ENCODE peak calls at places on chromosomes 5 and 9, in nine cellular contexts. Z, L, T, J, B, V, D, Y and O are unnamed samples.

GRCh38 chr5:149333711-149334443 is 11.4 kb upstream of the GRPEL2 start:
- DNase-seq in J (no peak), L (no peak), V (no peak), B (no peak), D (no peak), T (no peak), Y (no peak), Z (no peak), O (no peak)

GRCh38 chr9:16720386-16720785 is 150.1 kb downstream of the BNC2 start:
- DNase-seq in V (no peak), Y (no peak), B (no peak), L (no peak), Z (no peak), T (no peak), D (no peak), J (no peak), O (no peak)

GRCh38 chr5:128777052-128777451 is 188.2 kb upstream of the SLC27A6 start:
- DNase-seq in Y (no peak), V (no peak), D (no peak), L (no peak), B (peak), J (no peak), T (no peak), Z (no peak), O (no peak)

GRCh38 chr5:40436535-40437237 is 243.0 kb upstream of the PTGER4 start:
- DNase-seq in B (no peak), Z (no peak), J (no peak), V (no peak), Y (no peak), L (no peak), T (no peak), D (no peak), O (no peak)

GRCh38 chr9:93918071-93918470 is 37.1 kb downstream of the BARX1 start:
- DNase-seq in V (no peak), Z (no peak), D (no peak), J (peak), T (no peak), B (no peak), L (no peak), Y (no peak), O (no peak)

GRCh38 chr9:111922324-111923013 is 25.9 kb downstream of the UGCG start:
- DNase-seq in Z (no peak), T (no peak), J (no peak), L (no peak), B (no peak), Y (no peak), V (no peak), D (no peak), O (no peak)

GRCh38 chr9:85377751-85378289 is 363.9 kb downstream of the AGTPBP1 start:
- DNase-seq in V (no peak), D (no peak), Y (no peak), Z (no peak), L (no peak), J (no peak), B (peak), T (no peak), O (no peak)

GRCh38 chr5:19256036-19256435 is 732.0 kb downstream of the CDH18 start:
- DNase-seq in L (no peak), Z (no peak), T (no peak), Y (no peak), J (no peak), D (no peak), V (no peak), B (no peak), O (no peak)

GRCh38 chr9:111924281-111924680 is 27.7 kb downstream of the UGCG start:
- DNase-seq in L (no peak), V (no peak), J (no peak), T (no peak), B (no peak), Z (no peak), Y (no peak), D (no peak), O (no peak)

GRCh38 chr5:122493091-122493775 is 181.2 kb downstream of the SNCAIP start:
- DNase-seq in B (no peak), J (peak), Y (no peak), V (no peak), T (no peak), Z (peak), D (peak), L (no peak), O (peak)

GRCh38 chr5:160311491-160312138 is 749 bp downstream of the CCNJL start:
- DNase-seq in Y (no peak), Z (peak), V (no peak), B (no peak), T (no peak), L (no peak), J (peak), D (no peak), O (peak)

GRCh38 chr5:59746261-59746765 is 147.2 kb downstream of the PDE4D start:
- DNase-seq in L (no peak), B (peak), J (no peak), Y (no peak), T (peak), V (no peak), Z (no peak), D (no peak), O (no peak)

GRCh38 chr5:175823731-175824525 is 47.5 kb upstream of the CPLX2 start:
- DNase-seq in J (peak), Z (no peak), B (no peak), V (peak), D (no peak), T (no peak), L (no peak), Y (no peak), O (no peak)

GRCh38 chr5:35819026-35819425 is 37.7 kb upstream of the IL7R start:
- DNase-seq in Y (no peak), V (no peak), T (no peak), L (no peak), J (no peak), B (no peak), Z (no peak), D (no peak), O (no peak)

GRCh38 chr5:5695266-5695665 is 272.8 kb downstream of the ICE1 start:
- DNase-seq in Y (no peak), L (no peak), V (no peak), J (no peak), Z (no peak), B (no peak), D (no peak), T (no peak), O (no peak)

GRCh38 chr9:134168731-134169130 is 4.4 kb upstream of the RNU6ATAC start:
- DNase-seq in J (no peak), T (no peak), Y (no peak), L (no peak), D (no peak), B (peak), V (no peak), Z (no peak), O (no peak)

GRCh38 chr5:132223861-132224260 is 3.8 kb downstream of the P4HA2 start:
- DNase-seq in J (no peak), L (no peak), D (no peak), B (no peak), Y (no peak), Z (no peak), T (no peak), V (no peak), O (no peak)

GRCh38 chr9:86352440-86353106 is 1.6 kb downstream of the TUT7 start:
- DNase-seq in V (no peak), J (no peak), T (no peak), Z (no peak), D (no peak), B (no peak), Y (no peak), L (no peak), O (no peak)

GRCh38 chr5:72510610-72511121 is 3.5 kb upstream of the ZNF366 start:
- DNase-seq in T (peak), Y (no peak), L (no peak), J (no peak), Z (peak), V (no peak), D (no peak), B (peak), O (peak)

GRCh38 chr5:157193699-157194424 is 13.2 kb downstream of the ITK start:
- DNase-seq in T (no peak), L (no peak), B (no peak), D (no peak), V (no peak), Y (no peak), Z (no peak), J (no peak), O (no peak)